ENCODE peak calls at places on chromosomes 4 and X, in five cellular contexts. L is H1; K is NB4; A is lower lobe of right lung; H is effector memory CD4-positive, alpha-beta T cell. G is an unnamed sample.

GRCh38 chr4:111400736-111401135 is 744.5 kb upstream of the FAM241A start:
- DNase-seq in K (no peak), A (no peak), H (no peak), L (no peak), G (no peak)

GRCh38 chr4:337932-338758 is 531 bp downstream of the ZNF141 start:
- DNase-seq in A (peak), L (peak), H (no peak), K (peak), G (peak)

GRCh38 chr4:103306870-103307345 is 108.8 kb upstream of the CENPE start:
- DNase-seq in L (no peak), A (peak), K (no peak), H (no peak), G (peak)

GRCh38 chr4:86269354-86269753 is 90.5 kb downstream of the MAPK10 start:
- DNase-seq in K (no peak), L (no peak), A (no peak), H (no peak), G (no peak)

GRCh38 chrX:66632473-66632872 is 6.4 kb downstream of the EDA2R start:
- DNase-seq in H (no peak), L (no peak), K (no peak), A (no peak), G (no peak)

GRCh38 chrX:104351173-104351769 is 96.5 kb upstream of the ESX1 start:
- DNase-seq in K (peak), L (no peak), A (no peak), H (no peak), G (no peak)

GRCh38 chr4:2402053-2402452 is 16.4 kb downstream of the ZFYVE28 start:
- DNase-seq in H (no peak), K (no peak), A (peak), L (peak), G (peak)

GRCh38 chr4:112550728-112551127 is 34.7 kb upstream of the NEUROG2 start:
- DNase-seq in L (no peak), A (no peak), H (no peak), K (no peak), G (no peak)

GRCh38 chr4:80963051-80963450 is 67.5 kb upstream of the BMP3 start:
- DNase-seq in L (no peak), H (no peak), K (no peak), A (no peak), G (no peak)

GRCh38 chr4:6939761-6940743 is 30.4 kb downstream of the TBC1D14 start:
- DNase-seq in H (no peak), K (peak), L (no peak), A (peak), G (no peak)

GRCh38 chrX:18278448-18278847 is 57.8 kb upstream of the BEND2 start:
- DNase-seq in K (no peak), A (no peak), H (no peak), L (no peak), G (no peak)

GRCh38 chrX:138745215-138745614 is 33.7 kb upstream of the FGF13 start:
- DNase-seq in K (peak), A (no peak), L (no peak), H (no peak), G (no peak)

GRCh38 chrX:119647552-119648420 is 41.6 kb upstream of the NKRF start:
- DNase-seq in A (no peak), L (no peak), K (no peak), H (peak), G (no peak)

DNA sequence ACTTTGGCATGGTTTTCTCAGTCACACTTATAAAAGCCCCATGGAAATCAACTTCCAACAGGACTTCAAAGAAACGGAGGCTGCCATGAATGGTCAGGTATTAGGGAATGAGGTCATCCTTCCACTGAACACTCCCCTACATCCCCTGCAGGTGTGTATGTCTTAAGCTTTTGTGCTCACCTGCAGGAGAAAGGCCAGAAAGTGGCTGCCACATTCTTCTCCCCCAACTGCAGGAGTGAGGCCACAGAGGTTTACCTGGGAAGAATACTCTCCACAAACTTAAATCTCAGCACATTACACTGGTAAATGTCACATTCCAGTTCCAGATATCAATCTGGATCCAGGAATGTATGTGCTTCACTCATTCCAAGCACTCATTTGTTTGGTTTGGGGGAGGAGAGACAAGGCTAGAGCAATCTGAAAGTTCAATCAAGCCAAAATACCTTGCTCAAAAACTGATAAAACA is 15.5 kb downstream of the FAM9C start:
- DNase-seq in L (no peak), A (no peak), K (no peak), H (no peak), G (no peak)
- H3K4me3 ChIP-seq in L (no peak), A (no peak), K (no peak), H (no peak), G (no peak)

GRCh38 chr4:24104173-24104572 is 214.3 kb upstream of the PPARGC1A start:
- DNase-seq in L (no peak), A (no peak), H (no peak), K (no peak), G (no peak)

GRCh38 chr4:24102621-24103020 is 212.8 kb upstream of the PPARGC1A start:
- DNase-seq in A (no peak), L (no peak), K (no peak), H (no peak), G (no peak)

GRCh38 chr4:24105183-24106039 is 215.6 kb upstream of the PPARGC1A start:
- DNase-seq in A (no peak), K (no peak), H (no peak), L (no peak), G (no peak)

GRCh38 chr4:24103434-24104168 is 213.8 kb upstream of the PPARGC1A start:
- DNase-seq in A (no peak), H (no peak), L (no peak), K (no peak), G (no peak)
- H3K4me3 ChIP-seq in A (no peak), H (no peak), L (no peak), K (no peak), G (no peak)

GRCh38 chr4:66766557-66766956 is 778.7 kb downstream of the CENPC start:
- DNase-seq in L (no peak), H (no peak), K (no peak), A (no peak), G (no peak)

GRCh38 chr4:66767442-66767841 is 777.9 kb downstream of the CENPC start:
- DNase-seq in L (no peak), H (no peak), K (no peak), A (no peak), G (no peak)

DNA sequence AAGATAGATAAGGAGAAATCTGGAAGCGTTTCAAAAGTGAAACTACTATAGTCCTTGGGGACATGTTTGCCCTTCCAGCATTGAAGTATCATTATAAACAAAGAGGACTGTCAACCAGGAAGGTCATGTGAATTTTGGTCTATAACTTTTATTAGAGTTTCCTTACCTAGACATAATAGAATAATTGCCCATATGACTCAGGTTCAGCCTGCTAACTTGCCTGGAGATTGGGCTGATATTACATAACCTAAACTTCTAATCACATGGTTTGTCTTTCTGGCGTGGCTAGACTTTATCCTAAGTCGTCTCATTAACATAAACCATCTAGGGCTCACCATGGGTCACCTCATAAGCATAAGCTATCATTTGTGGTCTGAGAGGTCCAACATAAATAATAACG is 775.9 kb downstream of the CENPC start:
- DNase-seq in K (no peak), A (no peak), H (no peak), L (no peak), G (no peak)
- H3K4me3 ChIP-seq in K (no peak), A (no peak), H (no peak), L (no peak), G (no peak)

DNA sequence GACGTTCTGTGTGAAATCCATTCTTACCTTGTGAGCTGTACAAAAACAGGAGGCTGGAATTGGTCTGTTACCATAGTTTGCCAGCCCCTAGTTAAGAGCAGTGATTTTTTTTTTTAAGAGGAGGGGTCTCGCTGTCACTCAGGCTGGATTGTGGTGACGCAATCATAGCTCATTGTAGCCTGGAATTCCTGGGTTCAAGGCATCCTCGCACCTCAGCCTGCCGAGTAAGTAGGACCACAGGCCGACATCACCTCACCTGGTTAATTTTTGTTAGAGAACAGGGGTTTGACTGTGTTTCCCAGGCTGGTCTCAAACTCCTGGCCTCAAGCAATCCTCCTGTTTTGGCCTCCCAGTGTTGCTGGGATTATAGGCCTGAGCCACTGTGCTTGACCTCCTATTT is 7.5 kb downstream of the USP9X start:
- DNase-seq in H (no peak), A (no peak), K (no peak), L (no peak), G (no peak)
- H3K4me3 ChIP-seq in H (no peak), A (no peak), K (no peak), L (no peak), G (no peak)

GRCh38 chrX:7146026-7146702 is 1.3 kb upstream of the STS start:
- DNase-seq in L (no peak), K (peak), A (no peak), H (no peak), G (no peak)
- H3K4me3 ChIP-seq in L (no peak), K (peak), A (no peak), H (no peak), G (no peak)

GRCh38 chrX:94551831-94552230 is 877.8 kb downstream of the FAM133A start:
- DNase-seq in L (no peak), K (no peak), A (no peak), H (no peak), G (no peak)
- H3K4me3 ChIP-seq in L (no peak), K (no peak), A (no peak), H (no peak), G (no peak)

GRCh38 chr4:138577145-138577544 is 335.0 kb upstream of the SLC7A11 start:
- DNase-seq in K (no peak), A (no peak), L (no peak), H (no peak), G (no peak)

GRCh38 chr4:138573246-138573645 is 331.1 kb upstream of the SLC7A11 start:
- DNase-seq in A (no peak), K (no peak), L (no peak), H (no peak), G (no peak)

GRCh38 chr4:138576684-138577083 is 334.5 kb upstream of the SLC7A11 start:
- DNase-seq in L (no peak), H (no peak), K (peak), A (no peak), G (no peak)

DNA sequence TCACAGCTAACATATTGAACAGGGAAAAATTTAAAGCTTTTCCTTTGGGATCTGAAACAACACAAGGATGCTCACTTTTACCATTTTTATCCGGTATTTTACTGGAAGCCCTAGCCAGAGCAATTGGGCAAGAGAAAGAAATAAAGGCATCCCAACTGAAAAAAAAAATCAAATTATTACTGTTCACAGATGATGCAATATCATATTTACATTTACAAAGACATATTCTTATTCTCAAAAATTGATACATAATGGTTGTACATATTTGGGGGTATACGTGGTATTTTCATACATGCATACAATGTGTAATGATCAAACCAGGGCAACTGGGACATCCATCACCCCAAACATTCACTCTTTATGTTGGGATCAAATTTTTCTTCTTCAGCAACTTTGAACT is 337.0 kb upstream of the SLC7A11 start:
- DNase-seq in A (no peak), L (no peak), K (no peak), H (no peak), G (no peak)
- H3K4me3 ChIP-seq in A (no peak), L (no peak), K (no peak), H (no peak), G (no peak)

DNA sequence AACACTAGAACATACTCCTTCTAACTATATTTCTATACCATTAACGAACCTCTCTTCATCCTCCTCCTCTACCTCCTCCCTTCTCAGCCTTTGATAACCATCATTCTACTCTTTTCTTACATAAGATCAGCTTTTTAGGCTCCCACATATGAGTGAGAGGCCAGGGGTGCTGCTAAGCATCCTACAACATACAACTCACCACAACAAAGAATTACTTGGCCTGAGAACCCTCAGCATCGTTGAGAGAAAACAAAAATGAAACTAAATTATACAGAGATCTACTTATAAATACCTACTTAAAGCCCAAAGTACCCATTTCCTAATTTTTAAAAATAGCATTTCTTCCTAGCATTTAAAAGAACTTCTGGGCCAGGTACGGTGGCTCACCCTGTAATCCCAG is 77.7 kb downstream of the CC2D2A start:
- DNase-seq in L (no peak), K (no peak), A (no peak), H (no peak), G (no peak)
- H3K4me3 ChIP-seq in L (no peak), K (no peak), A (no peak), H (peak), G (no peak)

GRCh38 chr4:190014771-190015537 is 12.1 kb downstream of the FRG2 start:
- DNase-seq in H (no peak), K (no peak), L (peak), A (peak), G (peak)

GRCh38 chr4:190016369-190017289 is 10.4 kb downstream of the FRG2 start:
- DNase-seq in H (no peak), L (peak), A (no peak), K (no peak), G (no peak)

GRCh38 chr4:190017357-190018200 is 9.5 kb downstream of the FRG2 start:
- DNase-seq in A (no peak), L (peak), K (no peak), H (no peak), G (no peak)

GRCh38 chr4:190018201-190018920 is 8.7 kb downstream of the FRG2 start:
- DNase-seq in K (no peak), H (no peak), A (no peak), L (no peak), G (peak)

DNA sequence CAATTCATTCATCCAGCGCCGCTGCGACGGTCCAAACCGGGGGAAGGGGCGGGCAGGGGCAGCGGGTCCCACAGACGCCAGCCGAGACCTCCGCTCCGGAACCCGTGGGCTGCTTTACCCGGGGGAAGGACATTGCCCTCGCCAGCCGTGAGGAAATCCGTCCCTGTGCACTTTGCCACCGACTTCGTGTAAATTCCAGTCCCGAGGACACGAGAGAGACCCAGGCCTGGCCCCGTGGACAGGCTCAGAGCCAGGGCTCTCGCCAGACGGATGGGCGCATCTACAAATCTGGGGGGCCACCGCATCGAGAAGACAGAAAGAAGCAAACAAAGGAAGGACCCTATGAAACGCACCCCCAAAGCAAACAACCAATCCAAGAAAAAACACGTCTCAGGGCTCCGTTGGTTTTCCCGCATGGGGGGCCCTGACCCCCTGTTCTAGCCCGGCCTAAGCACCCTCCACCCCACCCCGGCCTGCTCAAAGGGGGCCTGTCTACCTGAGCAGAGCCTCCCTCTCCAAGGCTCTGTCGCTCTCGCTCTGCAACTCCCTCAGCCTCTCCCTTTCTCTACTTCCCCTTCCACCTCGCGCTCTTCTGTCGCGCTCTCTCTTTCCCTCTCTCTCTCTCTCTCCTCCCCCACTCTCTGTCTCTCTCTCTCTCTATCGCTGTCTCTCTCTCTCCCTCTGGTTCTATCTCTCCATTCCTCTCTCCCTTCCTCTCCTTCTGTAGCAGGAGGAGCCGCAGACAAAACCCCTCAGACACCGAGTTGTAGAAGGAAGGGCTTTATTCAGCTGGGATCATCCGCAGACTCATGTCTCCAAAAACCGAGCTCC is 11.3 kb downstream of the FRG2 start:
- DNase-seq in H (no peak), K (no peak), L (peak), A (no peak), G (no peak)
- H3K4me3 ChIP-seq in H (no peak), K (no peak), L (peak), A (no peak), G (no peak)

DNA sequence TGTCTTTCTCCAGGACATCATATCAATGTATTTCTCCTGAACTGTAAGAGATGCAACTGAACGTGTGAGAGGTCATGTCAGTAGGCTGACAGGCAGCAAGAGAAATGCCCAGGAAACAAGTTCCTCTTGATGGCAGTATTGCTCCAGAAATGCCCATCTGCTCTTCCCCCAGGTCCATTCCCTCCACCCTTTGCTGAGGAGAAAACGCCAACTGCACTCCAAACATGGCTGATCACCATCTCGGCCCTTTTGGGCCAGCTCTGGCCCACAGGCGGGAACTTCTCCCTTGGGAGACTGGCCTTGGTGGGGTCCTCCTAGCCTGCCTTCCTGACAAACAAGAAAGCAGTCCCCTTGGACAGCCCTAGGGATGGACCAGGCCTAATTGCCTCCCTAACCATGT is 276.5 kb upstream of the AGTR2 start:
- DNase-seq in K (peak), L (peak), H (no peak), A (no peak), G (peak)
- H3K4me3 ChIP-seq in K (no peak), L (no peak), H (no peak), A (no peak), G (no peak)

G was measured in left lung.